ENCODE peak calls at places on chromosomes 12 and 14, in ten cellular contexts. X is CD4-positive, alpha-beta T cell; L is left lung; R is esophagus squamous epithelium; V is hepatocyte; E is fibroblast of lung; M is neural progenitor cell; K is cardiac muscle cell; F is effector memory CD4-positive, alpha-beta T cell; D is left ventricle myocardium inferior. I is an unnamed sample.
A peak's percentile ranks its signal among the peaks of the same experiment; 100 is the strongest.

GRCh38 chr12:30707628-30708342 is 12.1 kb upstream of the IPO8 start:
- DNase-seq in X (no peak), L (no peak), R (no peak), V (no peak), E (no peak), M (no peak), K (no peak), F (no peak), D (no peak), I (no peak)

GRCh38 chr12:121198949-121199348 is 11.0 kb upstream of the P2RX4 start:
- DNase-seq in X (no peak), L (no peak), R (no peak), V (no peak), E (no peak), M (no peak), K (no peak), F (no peak), D (no peak), I (no peak)

GRCh38 chr12:94282675-94283074 is 134.3 kb downstream of the PLXNC1 start:
- DNase-seq in X (peak; percentile 40), L (peak; percentile 62), R (no peak), V (no peak), E (no peak), M (no peak), K (no peak), F (peak; percentile 14), D (no peak), I (no peak)

GRCh38 chr12:43278268-43278832 is 273.7 kb downstream of the ADAMTS20 start:
- DNase-seq in X (no peak), L (no peak), R (no peak), V (peak; percentile 27), E (no peak), M (no peak), K (no peak), F (no peak), D (no peak), I (no peak)

GRCh38 chr12:9378430-9378835 is 170.2 kb upstream of the PZP start:
- DNase-seq in X (no peak), L (no peak), R (no peak), V (no peak), E (no peak), M (peak; percentile 58), K (no peak), F (no peak), D (no peak), I (no peak)

GRCh38 chr14:53646925-53647324 is 309.7 kb downstream of the BMP4 start:
- DNase-seq in X (no peak), L (no peak), R (no peak), V (no peak), E (no peak), M (peak; percentile 86), K (no peak), F (no peak), D (no peak), I (no peak)

GRCh38 chr14:70121521-70121920 is 67.2 kb downstream of the SLC8A3 start:
- DNase-seq in X (no peak), L (no peak), R (no peak), V (no peak), E (no peak), M (peak; percentile 93), K (no peak), F (no peak), D (no peak), I (no peak)

GRCh38 chr14:52876311-52876710 is 74.5 kb downstream of the FERMT2 start:
- DNase-seq in X (no peak), L (no peak), R (no peak), V (no peak), E (peak; percentile 72), M (no peak), K (no peak), F (no peak), D (no peak), I (no peak)

GRCh38 chr14:100173353-100173752 is 13.9 kb upstream of the DEGS2 start:
- DNase-seq in X (no peak), L (no peak), R (no peak), V (no peak), E (no peak), M (no peak), K (no peak), F (no peak), D (no peak), I (no peak)

GRCh38 chr12:116856729-116857128 is 24.5 kb downstream of the HRK start:
- DNase-seq in X (no peak), L (no peak), R (no peak), V (peak; percentile 31), E (no peak), M (no peak), K (no peak), F (no peak), D (no peak), I (no peak)

GRCh38 chr12:116628989-116629388 is 69.8 kb downstream of the MAP1LC3B2 start:
- DNase-seq in X (no peak), L (no peak), R (no peak), V (no peak), E (no peak), M (no peak), K (no peak), F (no peak), D (no peak), I (no peak)

GRCh38 chr14:105067140-105067968 is 2.1 kb upstream of the GPR132 start:
- DNase-seq in X (peak; percentile 43), L (no peak), R (no peak), V (no peak), E (peak; percentile 46), M (no peak), K (no peak), F (peak; percentile 55), D (no peak), I (no peak)

GRCh38 chr12:3252416-3252815 is 175.2 kb downstream of the TSPAN9 start:
- DNase-seq in X (no peak), L (peak; percentile 68), R (no peak), V (peak; percentile 59), E (peak; percentile 18), M (no peak), K (peak; percentile 61), F (no peak), D (peak; percentile 91), I (peak; percentile 83)
- H3K27ac ChIP-seq in X (no peak overlapping the region), L (no peak overlapping the region), R (peak overlapping the region; percentile 68), V (no peak overlapping the region), E (no peak overlapping the region), M (no peak overlapping the region), K (peak overlapping the region; percentile 92), F (no peak overlapping the region), D (peak overlapping the region; percentile 96), I (no peak overlapping the region)

GRCh38 chr12:105482976-105483375 is 152.5 kb downstream of the C12orf75 start:
- DNase-seq in X (no peak), L (no peak), R (no peak), V (no peak), E (no peak), M (no peak), K (no peak), F (no peak), D (no peak), I (no peak)

GRCh38 chr12:105483691-105484090 is 153.2 kb downstream of the C12orf75 start:
- DNase-seq in X (no peak), L (no peak), R (no peak), V (no peak), E (no peak), M (no peak), K (no peak), F (no peak), D (no peak), I (no peak)

GRCh38 chr12:105485926-105486325 is 155.4 kb downstream of the C12orf75 start:
- DNase-seq in X (no peak), L (no peak), R (no peak), V (no peak), E (peak; percentile 73), M (no peak), K (no peak), F (no peak), D (no peak), I (no peak)

GRCh38 chr12:105487961-105488360 is 157.5 kb downstream of the C12orf75 start:
- DNase-seq in X (no peak), L (no peak), R (no peak), V (no peak), E (peak; percentile 82), M (no peak), K (no peak), F (no peak), D (no peak), I (no peak)

DNA sequence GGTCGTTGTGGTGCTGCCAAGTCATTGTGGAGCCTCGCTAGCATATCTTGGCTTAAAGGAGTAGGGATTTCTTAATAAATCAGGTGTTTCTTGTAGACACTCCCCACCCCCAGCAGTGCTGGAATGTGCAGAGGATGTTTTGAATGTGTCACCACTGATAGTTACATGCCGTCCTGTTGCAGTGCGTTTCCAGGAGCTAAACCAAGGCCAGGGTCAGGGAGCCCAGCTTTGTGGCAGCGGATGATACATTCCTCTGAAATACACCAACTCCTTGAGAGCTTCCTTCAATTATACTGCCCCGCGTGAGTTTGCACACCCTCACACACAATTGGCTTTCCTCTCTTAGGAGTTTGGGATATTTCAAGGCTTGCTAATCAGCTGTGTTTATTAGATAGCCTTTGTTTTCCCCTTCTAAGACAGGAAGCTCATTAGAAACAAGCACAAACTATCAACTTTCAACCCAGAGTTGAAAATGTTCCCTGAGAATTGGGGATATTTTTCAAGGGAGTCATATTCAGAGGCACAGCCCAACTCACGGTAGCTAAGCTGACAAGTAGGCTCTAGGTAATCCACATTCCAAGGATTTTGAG is 154.9 kb downstream of the C12orf75 start:
- DNase-seq in X (no peak), L (no peak), R (no peak), V (peak; percentile 27), E (peak; percentile 89), M (no peak), K (no peak), F (no peak), D (peak; percentile 46), I (no peak)
- H3K27ac ChIP-seq in X (no peak overlapping the region), L (no peak overlapping the region), R (peak overlapping the region; percentile 23), V (no peak overlapping the region), E (no peak overlapping the region), M (no peak overlapping the region), K (no peak overlapping the region), F (no peak overlapping the region), D (peak overlapping the region; percentile 74), I (no peak overlapping the region)

GRCh38 chr12:133026996-133027395 is 10.3 kb upstream of the ZNF84 start:
- DNase-seq in X (no peak), L (no peak), R (no peak), V (no peak), E (peak; percentile 79), M (no peak), K (no peak), F (no peak), D (no peak), I (no peak)
- H3K27ac ChIP-seq in X (no peak overlapping the region), L (no peak overlapping the region), R (no peak overlapping the region), V (no peak overlapping the region), E (no peak overlapping the region), M (no peak overlapping the region), K (no peak overlapping the region), F (no peak overlapping the region), D (no peak overlapping the region), I (no peak overlapping the region)

DNA sequence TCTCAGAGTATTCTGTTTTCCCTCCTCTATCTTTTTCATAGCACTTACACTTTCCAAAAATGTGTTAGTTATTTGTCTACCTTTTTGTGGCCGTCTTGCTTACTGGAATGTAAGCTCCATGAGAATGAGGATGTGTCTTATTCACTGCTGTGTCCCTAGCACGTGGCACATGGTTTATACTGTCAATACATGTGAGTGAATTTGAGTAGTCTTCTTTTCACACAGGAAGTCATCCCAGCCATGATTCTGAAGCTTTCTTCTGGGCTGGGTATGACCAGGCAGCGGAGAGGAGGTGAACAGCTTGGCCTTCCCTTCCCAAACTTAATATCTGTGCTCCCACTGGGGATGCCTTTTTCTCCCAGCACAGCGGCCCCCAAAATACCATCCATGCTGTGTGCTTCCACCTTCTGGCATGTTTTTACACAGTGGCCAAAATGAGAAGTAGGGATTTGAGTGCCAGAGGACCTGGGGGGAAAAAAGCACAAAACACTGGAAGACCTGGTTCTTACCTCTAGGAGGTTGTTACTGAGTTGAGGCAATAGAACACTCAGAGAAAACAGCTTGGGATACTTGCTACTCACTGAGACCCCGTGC is 10.3 kb downstream of the PLEKHG3 start:
- DNase-seq in X (no peak), L (no peak), R (no peak), V (no peak), E (no peak), M (no peak), K (no peak), F (no peak), D (no peak), I (no peak)
- H3K27ac ChIP-seq in X (no peak overlapping the region), L (no peak overlapping the region), R (peak overlapping the region; percentile 90), V (peak overlapping the region; percentile 94), E (no peak overlapping the region), M (no peak overlapping the region), K (no peak overlapping the region), F (no peak overlapping the region), D (peak overlapping the region; percentile 60), I (peak overlapping the region; percentile 92)

I was measured in substantia nigra.